ENCODE peak calls at places on chromosomes 13 and 19, in four cellular contexts. V is lower lobe of right lung, J is IMR-90, L is upper lobe of right lung. T is an unnamed sample. For H3K36me3 and H3K27me3, the result is how much of the 10 kb centered on the place peaks cover.

GRCh38 chr19:5826531-5827341 is 12.8 kb downstream of the FUT6 start:
- DNase-seq in L (peak), J (no peak), V (peak), T (peak)

GRCh38 chr13:112998506-112999280 is 29.7 kb downstream of the MCF2L start:
- DNase-seq in J (no peak), L (no peak), V (no peak), T (no peak)

GRCh38 chr19:44341794-44342193 is 14.7 kb downstream of the ZNF112 start:
- DNase-seq in V (no peak), L (no peak), J (no peak), T (no peak)

GRCh38 chr13:59746291-59746962 is 417.3 kb downstream of the DIAPH3 start:
- DNase-seq in J (peak), L (no peak), V (no peak), T (no peak)

GRCh38 chr13:89763011-89763410 is 1584.5 kb upstream of the MIR17HG start:
- DNase-seq in L (no peak), V (no peak), J (no peak), T (no peak)

GRCh38 chr13:110912651-110913051 is 2.2 kb downstream of the ANKRD10 start:
- DNase-seq in V (no peak), L (no peak), J (peak), T (no peak)

GRCh38 chr13:80862466-80862865 is 521.5 kb upstream of the SPRY2 start:
- DNase-seq in J (no peak), V (no peak), L (no peak), T (no peak)

GRCh38 chr13:94800423-94800822 is 88.1 kb upstream of the SOX21 start:
- DNase-seq in V (no peak), L (no peak), J (no peak), T (no peak)

GRCh38 chr19:13600802-13601201 is 94.5 kb upstream of the CACNA1A start:
- DNase-seq in L (no peak), V (no peak), J (no peak), T (no peak)

GRCh38 chr19:45643024-45643926 is 4.1 kb upstream of the EML2 start:
- DNase-seq in J (peak), L (peak), V (peak), T (peak)

GRCh38 chr19:1002600-1002999 is 2.4 kb downstream of the GRIN3B start:
- DNase-seq in L (no peak), V (no peak), J (no peak), T (no peak)

GRCh38 chr19:19402656-19403372 is 2.7 kb upstream of the GATAD2A start:
- DNase-seq in V (no peak), L (no peak), J (no peak), T (no peak)

GRCh38 chr19:7550987-7551761 is 15.7 kb downstream of the PNPLA6 start:
- DNase-seq in J (peak), L (peak), V (peak), T (peak)

GRCh38 chr19:11530432-11530831 is 1.5 kb upstream of the ECSIT start:
- DNase-seq in V (peak), J (peak), L (peak), T (peak)

GRCh38 chr19:8132858-8133458 is 16.4 kb downstream of the FBN3 start:
- DNase-seq in V (no peak), L (no peak), J (no peak), T (no peak)

GRCh38 chr19:34265221-34265650 is 10.9 kb downstream of the GARRE1 start:
- DNase-seq in V (no peak), J (no peak), L (no peak), T (no peak)

GRCh38 chr19:33238750-33239149 is 13.1 kb upstream of the SLC7A10 start:
- DNase-seq in L (no peak), J (no peak), V (no peak), T (no peak)

GRCh38 chr13:38008636-38009035 is 139.1 kb upstream of the TRPC4 start:
- DNase-seq in V (no peak), L (no peak), J (no peak), T (no peak)

GRCh38 chr19:48290923-48291700 is 21.2 kb downstream of the ZNF114 start:
- DNase-seq in J (peak), L (peak), V (peak), T (peak)

GRCh38 chr13:26442541-26442940 is 114.9 kb upstream of the WASF3 start:
- DNase-seq in J (peak), L (no peak), V (no peak), T (no peak)

DNA sequence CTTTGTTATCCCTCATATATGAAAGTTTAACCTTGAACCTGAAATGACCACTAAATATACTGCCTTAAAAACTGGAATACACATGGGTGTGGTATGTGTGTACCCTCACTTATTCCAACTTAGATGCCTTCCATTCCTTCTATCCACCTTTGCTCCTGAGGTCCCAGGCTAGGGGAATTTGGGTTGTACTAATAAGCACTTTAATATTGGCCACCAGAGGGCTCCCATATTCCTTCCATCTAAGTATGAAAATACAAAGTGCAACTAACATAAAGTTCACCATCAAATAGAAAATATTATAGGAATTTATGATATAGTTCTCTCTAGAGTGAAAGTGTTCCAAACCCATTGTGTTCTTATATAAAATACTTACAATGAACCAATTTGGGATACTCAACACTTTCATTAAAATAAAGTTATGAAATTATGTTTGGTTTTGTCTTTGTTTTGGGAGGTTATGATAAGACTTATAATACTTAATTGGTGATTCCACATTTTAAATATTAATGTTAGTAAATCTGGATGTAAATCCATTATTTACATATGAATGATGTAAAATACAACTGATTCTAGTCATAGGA is 62.3 kb downstream of the ITGBL1 start:
- DNase-seq in J (peak), V (no peak), L (no peak), T (no peak)
- TF ChIP-seq CTCF in J (peak), V (peak), L (peak), T (peak)

GRCh38 chr19:2135474-2136402 is 15.6 kb downstream of the AP3D1 start:
- DNase-seq in L (no peak), V (peak), J (no peak), T (no peak)
- H3K36me3 ChIP-seq in L (half or more), V (half or more), J (half or more), T (half or more)

GRCh38 chr13:91399189-91400093 is 1.0 kb downstream of the GPC5 start:
- DNase-seq in L (no peak), J (no peak), V (no peak), T (no peak)

GRCh38 chr13:91400094-91400462 is 1.7 kb downstream of the GPC5 start:
- DNase-seq in L (no peak), V (no peak), J (no peak), T (no peak)

GRCh38 chr13:91405240-91405639 is 6.8 kb downstream of the GPC5 start:
- DNase-seq in J (no peak), L (no peak), V (no peak), T (no peak)

GRCh38 chr13:91398413-91399188 is at the start of gene GPC5:
- DNase-seq in V (peak), L (peak), J (peak), T (peak)

GRCh38 chr13:91401916-91402315 is 3.5 kb downstream of the GPC5 start:
- DNase-seq in J (no peak), V (no peak), L (no peak), T (no peak)
- H3K27me3 ChIP-seq in J (under half), V (under half), L (under half), T (under half)

GRCh38 chr13:66195238-66195637 is 1034.9 kb downstream of the PCDH9 start:
- DNase-seq in V (no peak), L (no peak), J (no peak), T (no peak)

GRCh38 chr13:66205807-66206206 is 1024.3 kb downstream of the PCDH9 start:
- DNase-seq in J (no peak), V (no peak), L (no peak), T (no peak)

DNA sequence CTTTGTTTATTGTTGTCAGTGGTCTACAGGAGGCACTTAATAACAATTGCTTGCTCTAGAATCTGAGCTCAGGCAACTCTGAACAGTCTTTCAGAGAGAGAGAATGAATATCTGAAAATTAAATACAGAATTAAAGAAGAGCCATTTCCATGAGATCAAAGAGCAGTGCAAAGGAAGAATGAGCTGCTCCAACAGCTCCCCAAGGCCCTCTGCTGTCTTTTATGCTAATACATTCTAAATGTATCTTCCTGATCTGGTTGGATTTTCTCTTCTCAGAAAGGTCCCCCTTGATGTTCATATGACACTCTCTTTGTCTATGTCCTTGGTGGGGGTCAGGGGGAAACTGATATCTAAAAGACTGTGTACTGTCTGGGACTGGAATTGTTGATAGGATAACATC is 1029.6 kb downstream of the PCDH9 start:
- DNase-seq in V (no peak), L (no peak), J (no peak), T (no peak)
- TF ChIP-seq CTCF in V (no peak), L (no peak), J (peak), T (no peak)

DNA sequence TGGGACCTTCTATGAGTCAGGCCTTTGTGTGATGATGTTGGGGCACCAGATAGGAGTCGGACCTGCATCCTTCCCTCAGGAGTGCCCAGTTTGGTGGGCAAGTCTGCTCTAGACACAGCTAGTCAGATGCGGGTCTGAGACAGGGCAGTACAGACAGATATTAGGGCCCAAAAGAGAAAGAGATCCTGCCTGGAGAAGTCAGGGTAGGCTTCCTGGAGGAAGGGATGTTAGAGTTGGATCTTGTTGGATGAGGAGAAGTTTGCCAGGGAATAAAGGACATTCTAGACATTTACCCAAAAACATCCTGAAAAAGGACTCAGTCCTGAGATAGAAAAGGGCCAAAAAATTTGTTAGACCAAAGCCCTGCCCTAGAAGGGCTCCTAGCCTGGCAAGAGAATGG is 17.2 kb downstream of the VRK3 start:
- DNase-seq in V (no peak), J (no peak), L (no peak), T (no peak)
- H3K36me3 ChIP-seq in V (half or more), J (under half), L (half or more), T (under half)

DNA sequence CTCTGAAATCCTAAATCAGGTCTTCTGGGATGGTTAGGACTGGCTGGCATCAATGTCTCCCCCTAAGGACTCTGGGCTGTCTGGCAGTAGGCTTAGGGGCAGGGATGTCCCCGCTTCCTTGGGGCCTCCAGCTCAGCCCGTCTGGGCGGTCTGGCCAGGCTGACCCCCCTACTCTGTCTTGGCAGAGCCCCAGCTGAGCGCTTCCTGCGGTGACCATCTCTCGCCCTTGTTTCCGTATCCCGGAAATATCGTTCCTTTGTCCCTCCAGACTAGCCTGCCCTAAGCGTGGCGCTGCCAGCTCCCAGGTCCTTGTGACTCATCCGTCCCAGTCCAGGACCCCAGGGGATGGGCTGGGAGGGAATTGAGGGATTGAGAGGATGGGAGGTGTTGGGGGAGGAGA is 11.3 kb downstream of the GTPBP3 start:
- DNase-seq in J (peak), V (no peak), L (no peak), T (no peak)
- H3K27me3 ChIP-seq in J (under half), V (under half), L (under half), T (under half)